ENCODE peak calls at places on chromosomes 11 and 22, in six cellular contexts. One of them, this sample, is unnamed.
A peak's percentile ranks its signal among the peaks of the same experiment; 100 is the strongest.

GRCh38 chr22:36732609-36733008 is 29.1 kb upstream of the CACNG2 start:
- DNase-seq in adipocyte: no peak
- DNase-seq in heart right ventricle: no peak
- DNase-seq in astrocyte: no peak
- DNase-seq in stimulated activated CD4-positive, alpha-beta T cell treated with anti-CD3 and anti-CD28 coated beads, TNF-alpha, amount 100 ng/mL, for 48 hours: no peak
- DNase-seq in posterior cingulate gyrus: no peak
- DNase-seq in this sample: no peak

GRCh38 chr22:31150615-31151014 is 9.4 kb upstream of the RNF185 start:
- DNase-seq in adipocyte: no peak
- DNase-seq in heart right ventricle: no peak
- DNase-seq in astrocyte: no peak
- DNase-seq in stimulated activated CD4-positive, alpha-beta T cell treated with anti-CD3 and anti-CD28 coated beads, TNF-alpha, amount 100 ng/mL, for 48 hours: no peak
- DNase-seq in posterior cingulate gyrus: no peak
- DNase-seq in this sample: no peak

GRCh38 chr11:26947904-26948639 is 45.8 kb upstream of the FIBIN start:
- DNase-seq in adipocyte: peak; percentile 84
- DNase-seq in stimulated activated CD4-positive, alpha-beta T cell treated with anti-CD3 and anti-CD28 coated beads, TNF-alpha, amount 100 ng/mL, for 48 hours: no peak
- DNase-seq in astrocyte: peak; percentile 72
- DNase-seq in posterior cingulate gyrus: no peak
- DNase-seq in heart right ventricle: no peak
- DNase-seq in this sample: no peak

GRCh38 chr11:66326261-66327111 is 9.6 kb upstream of the CD248 start:
- DNase-seq in posterior cingulate gyrus: no peak
- DNase-seq in stimulated activated CD4-positive, alpha-beta T cell treated with anti-CD3 and anti-CD28 coated beads, TNF-alpha, amount 100 ng/mL, for 48 hours: no peak
- DNase-seq in adipocyte: peak; percentile 77
- DNase-seq in astrocyte: no peak
- DNase-seq in heart right ventricle: peak; percentile 77
- DNase-seq in this sample: no peak

GRCh38 chr22:10741210-10741609 is 4786.8 kb upstream of the OR11H1 start:
- DNase-seq in astrocyte: no peak
- DNase-seq in heart right ventricle: no peak
- DNase-seq in posterior cingulate gyrus: no peak
- DNase-seq in stimulated activated CD4-positive, alpha-beta T cell treated with anti-CD3 and anti-CD28 coated beads, TNF-alpha, amount 100 ng/mL, for 48 hours: no peak
- DNase-seq in adipocyte: no peak
- DNase-seq in this sample: no peak

GRCh38 chr11:45580399-45580798 is 85.0 kb downstream of the CHST1 start:
- DNase-seq in heart right ventricle: no peak
- DNase-seq in adipocyte: peak; percentile 39
- DNase-seq in stimulated activated CD4-positive, alpha-beta T cell treated with anti-CD3 and anti-CD28 coated beads, TNF-alpha, amount 100 ng/mL, for 48 hours: no peak
- DNase-seq in posterior cingulate gyrus: no peak
- DNase-seq in astrocyte: peak; percentile 18
- DNase-seq in this sample: no peak

GRCh38 chr22:40620464-40621046 is 16.0 kb downstream of the MRTFA start:
- DNase-seq in adipocyte: no peak
- DNase-seq in heart right ventricle: no peak
- DNase-seq in astrocyte: peak; percentile 67
- DNase-seq in posterior cingulate gyrus: no peak
- DNase-seq in stimulated activated CD4-positive, alpha-beta T cell treated with anti-CD3 and anti-CD28 coated beads, TNF-alpha, amount 100 ng/mL, for 48 hours: no peak
- DNase-seq in this sample: no peak

GRCh38 chr22:21074092-21074715 is 28.5 kb downstream of the LRRC74B start:
- DNase-seq in posterior cingulate gyrus: no peak
- DNase-seq in astrocyte: peak; percentile 77
- DNase-seq in heart right ventricle: no peak
- DNase-seq in adipocyte: peak; percentile 47
- DNase-seq in stimulated activated CD4-positive, alpha-beta T cell treated with anti-CD3 and anti-CD28 coated beads, TNF-alpha, amount 100 ng/mL, for 48 hours: no peak
- DNase-seq in this sample: no peak

GRCh38 chr11:59801981-59802638 is 8.5 kb downstream of the MRPL16 start:
- DNase-seq in stimulated activated CD4-positive, alpha-beta T cell treated with anti-CD3 and anti-CD28 coated beads, TNF-alpha, amount 100 ng/mL, for 48 hours: no peak
- DNase-seq in astrocyte: peak; percentile 22
- DNase-seq in heart right ventricle: no peak
- DNase-seq in posterior cingulate gyrus: no peak
- DNase-seq in adipocyte: no peak
- DNase-seq in this sample: no peak